ENCODE peak calls at places on chromosomes 7 and 10, in six cellular contexts. B is K562, S is fibroblast of lung, K is OCI-LY7, X is GM23248, Q is PC-9. R is an unnamed sample. For H4K20me1 and H3K79me2, the result is how much of the 10 kb centered on the place peaks cover.

GRCh38 chr10:15642095-15642494 is 77.6 kb downstream of the ITGA8 start:
- DNase-seq in X (peak), B (no peak), K (no peak), S (peak), Q (no peak), R (no peak)

GRCh38 chr7:64992971-64993370 is 2.1 kb upstream of the ZNF117 start:
- DNase-seq in B (no peak), S (peak), Q (no peak), K (no peak), X (peak), R (no peak)

GRCh38 chr10:99008106-99008505 is 227.5 kb downstream of the HPSE2 start:
- DNase-seq in B (no peak), X (no peak), Q (no peak), K (no peak), S (no peak), R (no peak)

GRCh38 chr10:107915277-107915634 is 750.8 kb upstream of the SORCS1 start:
- DNase-seq in K (no peak), S (peak), Q (no peak), B (no peak), X (peak), R (no peak)

GRCh38 chr10:22259280-22259679 is 41.5 kb upstream of the EBLN1 start:
- DNase-seq in Q (no peak), K (peak), B (no peak), X (peak), S (no peak), R (no peak)

GRCh38 chr10:123854003-123854402 is 37.6 kb downstream of the CPXM2 start:
- DNase-seq in K (no peak), S (no peak), X (no peak), Q (no peak), B (peak), R (no peak)

GRCh38 chr7:128701062-128701785 is 29.1 kb downstream of the GARIN1A start:
- DNase-seq in X (no peak), Q (peak), B (no peak), K (no peak), S (no peak), R (no peak)

GRCh38 chr7:115779561-115779960 is 251.0 kb downstream of the TFEC start:
- DNase-seq in B (no peak), Q (no peak), S (peak), X (peak), K (no peak), R (no peak)

GRCh38 chr10:63885159-63885558 is 364.0 kb downstream of the REEP3 start:
- DNase-seq in S (no peak), Q (no peak), B (no peak), K (no peak), X (no peak), R (no peak)

GRCh38 chr10:132632851-132633684 is 95.5 kb downstream of the INPP5A start:
- DNase-seq in X (peak), S (peak), Q (no peak), B (no peak), K (no peak), R (no peak)

GRCh38 chr7:148334959-148335577 is 255.5 kb upstream of the C7orf33 start:
- DNase-seq in Q (no peak), X (no peak), S (peak), K (no peak), B (no peak), R (no peak)

GRCh38 chr7:12054830-12055229 is 156.3 kb upstream of the TMEM106B start:
- DNase-seq in Q (no peak), X (no peak), K (no peak), S (no peak), B (no peak), R (no peak)

GRCh38 chr10:124602646-124603365 is 141.2 kb downstream of the LHPP start:
- DNase-seq in S (no peak), B (no peak), Q (no peak), K (no peak), X (no peak), R (no peak)

GRCh38 chr10:16854623-16855022 is 37.4 kb upstream of the RSU1 start:
- DNase-seq in Q (no peak), S (peak), X (peak), K (no peak), B (no peak), R (no peak)

GRCh38 chr7:19377611-19378339 is 232.6 kb upstream of the FERD3L start:
- DNase-seq in K (no peak), B (peak), X (peak), Q (no peak), S (peak), R (no peak)

GRCh38 chr7:10560497-10560896 is 413.2 kb upstream of the PHF14 start:
- DNase-seq in K (no peak), X (no peak), S (no peak), Q (no peak), B (no peak), R (no peak)

GRCh38 chr10:18005781-18006456 is 54.2 kb downstream of the SLC39A12 start:
- DNase-seq in B (no peak), K (no peak), S (peak), X (peak), Q (no peak), R (no peak)

GRCh38 chr10:13525683-13526082 is 3.1 kb downstream of the BEND7 start:
- DNase-seq in X (no peak), Q (no peak), S (no peak), B (no peak), K (no peak), R (no peak)

GRCh38 chr10:106384541-106384940 is 780.0 kb downstream of the SORCS1 start:
- DNase-seq in X (no peak), K (no peak), Q (no peak), S (no peak), B (no peak), R (no peak)

GRCh38 chr7:1662101-1662500 is 8.0 kb upstream of the ELFN1 start:
- DNase-seq in K (no peak), Q (no peak), S (no peak), X (no peak), B (no peak), R (no peak)

GRCh38 chr7:105672820-105673219 is 91.5 kb upstream of the EFCAB10 start:
- DNase-seq in S (no peak), K (no peak), B (no peak), Q (no peak), X (no peak), R (peak)

GRCh38 chr10:132248455-132249231 is 59.1 kb downstream of the STK32C start:
- DNase-seq in S (no peak), K (peak), Q (peak), X (peak), B (peak), R (no peak)

GRCh38 chr10:103772096-103772845 is 83.1 kb downstream of the SH3PXD2A start:
- DNase-seq in X (peak), Q (peak), B (peak), K (peak), S (peak), R (peak)

GRCh38 chr10:124650820-124651401 is 93.3 kb downstream of the FAM53B start:
- DNase-seq in Q (no peak), K (no peak), B (no peak), X (no peak), S (peak), R (peak)

GRCh38 chr7:117572826-117573620 is 93.2 kb downstream of the CFTR start:
- DNase-seq in X (no peak), K (no peak), Q (no peak), S (no peak), B (no peak), R (no peak)

GRCh38 chr10:123272171-123272570 is 118.0 kb downstream of the BUB3 start:
- DNase-seq in K (peak), X (peak), B (no peak), Q (no peak), S (no peak), R (no peak)

GRCh38 chr7:149856-150636 is 42.3 kb upstream of the FAM20C start:
- DNase-seq in Q (peak), X (peak), B (no peak), K (no peak), S (no peak), R (no peak)

GRCh38 chr10:5810235-5810634 is 3.0 kb downstream of the GDI2 start:
- DNase-seq in Q (no peak), S (no peak), X (peak), K (peak), B (no peak), R (no peak)
- H4K20me1 ChIP-seq in Q (under half), S (under half), X (under half), K (under half), B (under half), R (half or more)

GRCh38 chr7:99129001-99129400 is 14.9 kb downstream of the SMURF1 start:
- DNase-seq in Q (no peak), B (no peak), S (no peak), X (peak), K (no peak), R (no peak)
- H3K79me2 ChIP-seq in Q (half or more), B (half or more), S (half or more), X (half or more), K (half or more), R (half or more)

GRCh38 chr7:91772100-91772794 is 108.3 kb downstream of the MTERF1 start:
- DNase-seq in B (no peak), S (peak), K (no peak), X (peak), Q (no peak), R (no peak)

GRCh38 chr7:91771394-91771793 is 109.1 kb downstream of the MTERF1 start:
- DNase-seq in K (no peak), S (peak), B (no peak), Q (no peak), X (peak), R (no peak)

GRCh38 chr7:91767820-91768219 is 112.7 kb downstream of the MTERF1 start:
- DNase-seq in Q (no peak), B (no peak), X (no peak), S (no peak), K (no peak), R (no peak)
- H3K4me2 ChIP-seq in Q (no peak), B (no peak), X (no peak), S (no peak), K (no peak), R (no peak)

GRCh38 chr7:130950741-130951140 is 216.7 kb upstream of the KLF14 start:
- DNase-seq in Q (no peak), X (no peak), K (no peak), B (no peak), S (no peak), R (no peak)

GRCh38 chr7:130951303-130951975 is 217.4 kb upstream of the KLF14 start:
- DNase-seq in S (no peak), B (no peak), K (no peak), Q (no peak), X (no peak), R (no peak)

GRCh38 chr7:130951976-130952313 is 217.9 kb upstream of the KLF14 start:
- DNase-seq in Q (no peak), K (no peak), X (no peak), S (no peak), B (no peak), R (no peak)

GRCh38 chr7:130953193-130953592 is 219.2 kb upstream of the KLF14 start:
- DNase-seq in X (no peak), Q (no peak), K (no peak), S (no peak), B (no peak), R (no peak)

GRCh38 chr7:130952477-130952876 is 218.5 kb upstream of the KLF14 start:
- DNase-seq in B (no peak), S (no peak), Q (no peak), X (no peak), K (no peak), R (no peak)
- H4K20me1 ChIP-seq in B (under half), S (under half), Q (under half), X (under half), K (under half), R (half or more)

GRCh38 chr10:117212176-117212575 is 14.9 kb downstream of the KCNK18 start:
- DNase-seq in S (no peak), Q (no peak), B (no peak), K (no peak), X (no peak), R (no peak)

GRCh38 chr10:117216028-117216427 is 18.7 kb downstream of the KCNK18 start:
- DNase-seq in K (no peak), Q (no peak), X (no peak), S (no peak), B (no peak), R (no peak)

GRCh38 chr10:117216611-117217195 is 19.4 kb downstream of the KCNK18 start:
- DNase-seq in B (peak), X (peak), Q (peak), S (peak), K (peak), R (peak)

GRCh38 chr10:117215079-117215478 is 17.8 kb downstream of the KCNK18 start:
- DNase-seq in Q (no peak), B (no peak), S (no peak), K (no peak), X (no peak), R (no peak)

GRCh38 chr10:117214401-117214800 is 17.1 kb downstream of the KCNK18 start:
- DNase-seq in K (no peak), Q (no peak), S (peak), B (no peak), X (peak), R (no peak)
- H3K79me2 ChIP-seq in K (under half), Q (under half), S (under half), B (under half), X (under half), R (under half)

GRCh38 chr7:75880242-75880641 is 1.4 kb downstream of the RHBDD2 start:
- DNase-seq in B (no peak), Q (no peak), X (no peak), K (no peak), S (no peak), R (no peak)

GRCh38 chr7:75884401-75884800 is 5.6 kb downstream of the RHBDD2 start:
- DNase-seq in X (no peak), B (no peak), S (no peak), K (no peak), Q (no peak), R (no peak)

GRCh38 chr7:75878769-75879596 is at the start of gene RHBDD2:
- DNase-seq in B (peak), S (peak), X (peak), K (peak), Q (peak), R (peak)

GRCh38 chr7:75879771-75880184 is 944 bp downstream of the RHBDD2 start:
- DNase-seq in Q (no peak), B (no peak), K (peak), S (peak), X (peak), R (peak)

DNA sequence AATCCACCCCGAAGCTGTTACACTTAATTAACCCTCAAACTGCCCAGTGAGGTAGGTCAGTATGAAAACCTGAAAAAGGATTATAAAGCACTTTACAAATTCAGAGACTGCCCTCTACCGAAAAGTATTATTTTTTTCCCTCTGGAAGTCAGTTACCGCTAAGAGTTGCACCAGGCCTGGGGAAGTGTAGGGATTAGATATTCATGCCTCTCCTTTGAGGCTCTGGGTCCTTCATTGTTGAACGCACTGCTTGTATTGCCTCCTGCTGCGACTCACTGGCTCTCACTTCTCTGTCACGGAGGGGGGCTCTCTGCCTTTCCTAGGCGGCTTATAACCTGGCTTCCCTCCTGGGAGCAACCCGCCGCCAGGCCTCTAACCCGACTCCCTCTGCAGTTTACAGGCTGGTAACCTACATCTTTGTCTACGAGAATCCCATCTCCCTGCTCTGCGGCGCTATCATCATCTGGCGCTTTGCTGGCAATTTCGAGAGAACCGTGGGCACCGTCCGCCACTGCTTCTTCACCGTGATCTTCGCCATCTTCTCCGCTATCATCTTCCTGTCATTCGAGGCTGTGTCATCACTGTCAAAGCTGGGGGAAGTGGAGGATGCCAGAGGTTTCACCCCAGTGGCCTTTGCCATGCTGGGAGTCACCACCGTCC is 2.7 kb downstream of the RHBDD2 start:
- DNase-seq in S (no peak), X (no peak), K (no peak), Q (no peak), B (no peak), R (no peak)
- H3K4me2 ChIP-seq in S (no peak), X (no peak), K (no peak), Q (no peak), B (no peak), R (no peak)

GRCh38 chr10:110274072-110274627 is 30.6 kb downstream of the SMNDC1 start:
- DNase-seq in Q (no peak), K (no peak), B (no peak), X (no peak), S (no peak), R (no peak)

GRCh38 chr10:110276603-110277002 is 28.1 kb downstream of the SMNDC1 start:
- DNase-seq in S (no peak), B (no peak), X (no peak), K (no peak), Q (no peak), R (no peak)

GRCh38 chr10:110275140-110275729 is 29.5 kb downstream of the SMNDC1 start:
- DNase-seq in S (no peak), K (no peak), X (no peak), Q (no peak), B (no peak), R (no peak)

GRCh38 chr10:110274629-110275028 is 30.1 kb downstream of the SMNDC1 start:
- DNase-seq in X (no peak), S (no peak), B (no peak), Q (no peak), K (no peak), R (no peak)

GRCh38 chr10:110273474-110273873 is 31.2 kb downstream of the SMNDC1 start:
- DNase-seq in X (peak), B (no peak), Q (peak), K (no peak), S (peak), R (no peak)
- H4K20me1 ChIP-seq in X (under half), B (under half), Q (under half), K (under half), S (under half), R (under half)

DNA sequence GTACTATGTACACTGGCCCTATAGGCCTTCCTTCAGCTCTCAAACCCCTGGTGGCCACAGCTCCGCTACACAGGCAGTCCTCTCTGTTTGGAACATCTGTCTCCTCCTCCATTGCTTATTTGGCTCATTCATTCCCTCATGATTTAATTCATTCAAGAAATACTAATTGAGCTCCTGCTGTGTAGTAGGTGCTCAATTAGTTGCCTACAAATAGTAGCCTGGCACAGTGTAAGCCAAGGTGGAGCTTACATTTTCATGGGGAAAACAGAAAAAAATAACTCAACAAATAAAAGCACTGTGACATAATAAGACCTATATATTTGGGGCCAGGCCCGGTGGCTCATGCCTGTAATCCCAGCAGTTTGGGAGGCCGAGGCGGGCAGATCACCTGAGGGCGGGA is 3.4 kb upstream of the FIS1 start:
- DNase-seq in S (no peak), B (peak), Q (no peak), K (no peak), X (no peak), R (no peak)
- H3K79me2 ChIP-seq in S (under half), B (half or more), Q (half or more), K (under half), X (half or more), R (half or more)

DNA sequence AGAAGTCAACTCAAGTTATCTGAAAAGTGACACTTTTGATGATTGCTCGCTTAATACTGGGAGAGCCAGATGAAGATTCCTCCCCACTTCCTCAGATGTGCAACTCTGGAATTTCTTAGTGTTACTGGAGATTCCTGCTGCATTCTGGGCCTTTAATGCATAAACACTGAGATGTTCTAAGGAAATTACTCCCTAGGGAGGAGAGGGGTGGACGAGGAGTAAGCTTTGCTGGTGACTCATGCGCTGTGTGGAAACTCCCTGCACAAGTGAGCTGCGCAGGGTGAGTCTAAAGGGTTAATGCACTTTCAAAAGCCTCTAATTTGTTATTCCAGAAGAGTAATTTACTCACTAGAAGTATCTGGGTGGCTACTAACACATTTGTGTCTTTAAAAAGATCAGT is 46.3 kb downstream of the EGFR start:
- DNase-seq in K (no peak), S (peak), Q (peak), B (no peak), X (peak), R (no peak)
- H3K4me2 ChIP-seq in K (no peak), S (peak), Q (peak), B (no peak), X (peak), R (no peak)

GRCh38 chr7:69696686-69697685 is 98.7 kb downstream of the AUTS2 start:
- DNase-seq in K (peak), S (no peak), Q (no peak), B (no peak), X (no peak), R (no peak)

GRCh38 chr7:69698109-69698840 is 100.0 kb downstream of the AUTS2 start:
- DNase-seq in Q (no peak), S (no peak), K (no peak), B (no peak), X (no peak), R (no peak)

GRCh38 chr7:69699949-69700715 is 101.9 kb downstream of the AUTS2 start:
- DNase-seq in S (peak), X (no peak), B (no peak), K (no peak), Q (no peak), R (no peak)

GRCh38 chr7:69693042-69693441 is 94.8 kb downstream of the AUTS2 start:
- DNase-seq in Q (no peak), K (peak), B (no peak), X (no peak), S (no peak), R (no peak)

GRCh38 chr7:69695998-69696657 is 97.9 kb downstream of the AUTS2 start:
- DNase-seq in S (no peak), Q (no peak), K (peak), X (no peak), B (no peak), R (peak)
- H4K20me1 ChIP-seq in S (under half), Q (under half), K (under half), X (under half), B (under half), R (under half)

R was measured in DND-41.